ENCODE peak calls at places on chromosomes 12 and 14, in nine cellular contexts. One of them, this sample, is unnamed.
A peak's percentile ranks its signal among the peaks of the same experiment; 100 is the strongest.

GRCh38 chr12:29863665-29864064 is 79.9 kb upstream of the TMTC1 start:
- DNase-seq in glutamatergic neuron: no peak
- DNase-seq in LoVo: no peak
- DNase-seq in substantia nigra: no peak
- DNase-seq in kidney glomerular epithelial cell: no peak
- DNase-seq in NCI-H1092 treated with DMSO at 0.1 percent for 48 hours: no peak
- DNase-seq in GM19239: no peak
- DNase-seq in central memory CD8-positive, alpha-beta T cell: no peak
- DNase-seq in HFF-Myc: no peak
- DNase-seq in this sample: no peak

GRCh38 chr14:30915596-30915995 is 41.2 kb downstream of the COCH start:
- DNase-seq in NCI-H1092 treated with DMSO at 0.1 percent for 48 hours: no peak
- DNase-seq in kidney glomerular epithelial cell: no peak
- DNase-seq in substantia nigra: no peak
- DNase-seq in central memory CD8-positive, alpha-beta T cell: no peak
- DNase-seq in glutamatergic neuron: no peak
- DNase-seq in LoVo: no peak
- DNase-seq in GM19239: no peak
- DNase-seq in HFF-Myc: no peak
- DNase-seq in this sample: no peak

GRCh38 chr12:113850309-113851056 is 115.6 kb downstream of the RBM19 start:
- DNase-seq in LoVo: no peak
- DNase-seq in HFF-Myc: no peak
- DNase-seq in kidney glomerular epithelial cell: no peak
- DNase-seq in central memory CD8-positive, alpha-beta T cell: no peak
- DNase-seq in substantia nigra: peak; percentile 8
- DNase-seq in NCI-H1092 treated with DMSO at 0.1 percent for 48 hours: no peak
- DNase-seq in GM19239: no peak
- DNase-seq in glutamatergic neuron: no peak
- DNase-seq in this sample: no peak

GRCh38 chr14:96146131-96146771 is 58.4 kb upstream of the BDKRB2 start:
- DNase-seq in substantia nigra: peak; percentile 28
- DNase-seq in central memory CD8-positive, alpha-beta T cell: no peak
- DNase-seq in kidney glomerular epithelial cell: peak; percentile 53
- DNase-seq in HFF-Myc: no peak
- DNase-seq in NCI-H1092 treated with DMSO at 0.1 percent for 48 hours: no peak
- DNase-seq in GM19239: no peak
- DNase-seq in LoVo: no peak
- DNase-seq in glutamatergic neuron: no peak
- DNase-seq in this sample: no peak

GRCh38 chr12:97637770-97638169 is 175.2 kb downstream of the RMST start:
- DNase-seq in HFF-Myc: no peak
- DNase-seq in GM19239: no peak
- DNase-seq in kidney glomerular epithelial cell: peak; percentile 50
- DNase-seq in LoVo: no peak
- DNase-seq in NCI-H1092 treated with DMSO at 0.1 percent for 48 hours: peak; percentile 11
- DNase-seq in central memory CD8-positive, alpha-beta T cell: no peak
- DNase-seq in glutamatergic neuron: no peak
- DNase-seq in substantia nigra: no peak
- DNase-seq in this sample: no peak

GRCh38 chr14:72800296-72800695 is 93.6 kb downstream of the DPF3 start:
- DNase-seq in glutamatergic neuron: no peak
- DNase-seq in central memory CD8-positive, alpha-beta T cell: no peak
- DNase-seq in NCI-H1092 treated with DMSO at 0.1 percent for 48 hours: no peak
- DNase-seq in substantia nigra: no peak
- DNase-seq in HFF-Myc: no peak
- DNase-seq in LoVo: no peak
- DNase-seq in GM19239: no peak
- DNase-seq in kidney glomerular epithelial cell: no peak
- DNase-seq in this sample: no peak

GRCh38 chr12:92675092-92675865 is 27.5 kb upstream of the PLEKHG7 start:
- DNase-seq in GM19239: no peak
- DNase-seq in LoVo: no peak
- DNase-seq in NCI-H1092 treated with DMSO at 0.1 percent for 48 hours: no peak
- DNase-seq in HFF-Myc: no peak
- DNase-seq in substantia nigra: no peak
- DNase-seq in central memory CD8-positive, alpha-beta T cell: no peak
- DNase-seq in glutamatergic neuron: no peak
- DNase-seq in kidney glomerular epithelial cell: no peak
- DNase-seq in this sample: no peak

GRCh38 chr14:56522403-56522802 is 57.2 kb upstream of the TMEM260 start:
- DNase-seq in HFF-Myc: no peak
- DNase-seq in LoVo: no peak
- DNase-seq in glutamatergic neuron: no peak
- DNase-seq in kidney glomerular epithelial cell: no peak
- DNase-seq in central memory CD8-positive, alpha-beta T cell: no peak
- DNase-seq in NCI-H1092 treated with DMSO at 0.1 percent for 48 hours: no peak
- DNase-seq in GM19239: no peak
- DNase-seq in substantia nigra: no peak
- DNase-seq in this sample: no peak